ENCODE peak calls at places on chromosomes 1 and 21, in six cellular contexts. T is brain microvascular endothelial cell, I is choroid plexus epithelial cell, M is HFF-Myc, A is left lung, U is heart right ventricle. D is an unnamed sample.

GRCh38 chr21:33552999-33553598 is 10.3 kb downstream of the SON start:
- DNase-seq in U (no peak), T (no peak), A (no peak), I (no peak), M (no peak), D (no peak)

GRCh38 chr1:56572334-56573050 is 6.9 kb downstream of the PLPP3 start:
- DNase-seq in M (no peak), T (no peak), U (no peak), I (no peak), A (no peak), D (no peak)

GRCh38 chr21:17779486-17779885 is 39.7 kb downstream of the C21orf91 start:
- DNase-seq in U (no peak), I (no peak), A (no peak), T (no peak), M (no peak), D (no peak)

GRCh38 chr21:33655591-33656221 is 13.4 kb downstream of the ITSN1 start:
- DNase-seq in T (peak; percentile 85), A (no peak), M (peak; percentile 63), U (no peak), I (peak; percentile 96), D (no peak)

GRCh38 chr1:201144701-201145100 is 9.6 kb downstream of the TMEM9 start:
- DNase-seq in U (no peak), T (no peak), M (no peak), I (no peak), A (no peak), D (no peak)

GRCh38 chr1:205963352-205963751 is 20.1 kb upstream of the SLC26A9 start:
- DNase-seq in A (no peak), T (peak; percentile 43), I (peak; percentile 18), U (no peak), M (no peak), D (no peak)

GRCh38 chr1:203521812-203522211 is 27.9 kb downstream of the OPTC start:
- DNase-seq in A (no peak), I (no peak), M (no peak), T (no peak), U (no peak), D (no peak)

GRCh38 chr1:20371411-20371810 is 80.7 kb downstream of the VWA5B1 start:
- DNase-seq in T (no peak), U (no peak), I (peak; percentile 23), A (no peak), M (no peak), D (no peak)

GRCh38 chr1:175152006-175152652 is 40.4 kb downstream of the KIAA0040 start:
- DNase-seq in I (peak; percentile 59), U (peak; percentile 38), A (peak; percentile 49), M (no peak), T (peak; percentile 22), D (no peak)

GRCh38 chr1:206685749-206686485 is 1.2 kb downstream of the MAPKAPK2 start:
- DNase-seq in A (peak; percentile 66), U (peak; percentile 65), T (peak; percentile 57), I (peak; percentile 77), M (no peak), D (no peak)

DNA sequence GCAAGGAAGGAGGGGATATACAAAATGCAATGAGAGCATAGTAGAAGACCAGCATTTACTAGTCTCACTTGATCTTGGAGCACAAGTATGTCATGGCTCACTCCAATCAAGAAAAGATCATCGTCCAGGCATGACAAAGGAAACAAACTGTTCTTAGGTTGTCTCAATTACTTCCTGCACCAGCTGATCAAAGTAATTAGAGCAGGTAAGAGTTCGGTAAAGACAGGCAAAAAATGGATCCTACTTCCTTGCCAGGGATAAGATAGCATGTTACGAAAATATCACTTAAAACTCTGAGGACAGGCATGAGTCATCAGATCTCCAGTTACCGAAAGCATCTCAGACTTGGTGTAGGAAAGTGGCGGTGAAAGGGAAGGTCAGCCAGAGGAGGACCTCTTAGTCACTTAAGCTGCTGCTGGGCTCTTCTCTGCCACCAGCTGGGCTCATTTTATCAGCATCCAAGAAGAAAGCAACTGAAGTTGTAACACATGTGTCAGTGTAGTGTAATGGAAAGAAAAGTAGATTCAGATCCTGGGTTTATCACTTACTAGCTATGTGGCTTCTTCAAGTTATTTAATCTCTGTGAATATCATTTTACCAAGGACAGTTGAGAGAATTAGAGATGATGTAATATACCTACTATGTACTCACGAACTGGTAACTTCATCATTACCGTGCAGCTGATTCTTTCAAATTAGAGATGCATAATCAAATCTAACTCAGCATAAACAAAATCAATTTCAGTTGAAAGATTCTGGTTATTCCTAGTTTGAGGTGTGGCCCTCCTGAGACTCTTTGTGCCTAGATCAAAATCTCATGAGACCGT is 46.8 kb downstream of the XCL1 start:
- DNase-seq in A (no peak), T (peak; percentile 93), U (no peak), M (peak; percentile 56), I (peak; percentile 77), D (no peak)
- TF ChIP-seq CTCF in A (no peak), T (peak; percentile 48), U (no peak), M (no peak), I (no peak), D (no peak)

DNA sequence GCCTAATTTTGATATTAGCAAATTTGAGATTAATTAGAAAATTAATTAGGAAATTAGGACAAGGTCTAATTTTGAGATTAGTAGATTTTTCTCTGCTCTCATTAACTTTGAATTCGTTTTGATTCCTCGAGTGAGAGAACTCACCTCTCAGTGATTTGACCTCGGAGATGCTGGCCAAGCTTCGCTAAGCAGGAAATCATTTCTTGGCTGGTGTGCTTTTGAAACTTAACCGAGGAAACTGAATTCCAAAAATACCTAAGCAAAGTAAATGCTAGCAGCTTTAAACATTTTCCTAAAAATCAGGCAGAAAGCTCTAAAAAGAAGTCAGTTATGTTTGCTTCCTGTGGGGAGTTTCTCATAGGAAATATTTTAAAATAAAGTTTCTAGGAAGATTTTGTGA is 34.9 kb downstream of the CDC14A start:
- DNase-seq in T (peak; percentile 11), I (peak; percentile 74), M (no peak), U (no peak), A (no peak), D (no peak)
- H3K4me3 ChIP-seq in T (no peak overlapping the region), I (no peak overlapping the region), M (no peak overlapping the region), U (peak overlapping the region; percentile 16), A (no peak overlapping the region), D (no peak overlapping the region)

DNA sequence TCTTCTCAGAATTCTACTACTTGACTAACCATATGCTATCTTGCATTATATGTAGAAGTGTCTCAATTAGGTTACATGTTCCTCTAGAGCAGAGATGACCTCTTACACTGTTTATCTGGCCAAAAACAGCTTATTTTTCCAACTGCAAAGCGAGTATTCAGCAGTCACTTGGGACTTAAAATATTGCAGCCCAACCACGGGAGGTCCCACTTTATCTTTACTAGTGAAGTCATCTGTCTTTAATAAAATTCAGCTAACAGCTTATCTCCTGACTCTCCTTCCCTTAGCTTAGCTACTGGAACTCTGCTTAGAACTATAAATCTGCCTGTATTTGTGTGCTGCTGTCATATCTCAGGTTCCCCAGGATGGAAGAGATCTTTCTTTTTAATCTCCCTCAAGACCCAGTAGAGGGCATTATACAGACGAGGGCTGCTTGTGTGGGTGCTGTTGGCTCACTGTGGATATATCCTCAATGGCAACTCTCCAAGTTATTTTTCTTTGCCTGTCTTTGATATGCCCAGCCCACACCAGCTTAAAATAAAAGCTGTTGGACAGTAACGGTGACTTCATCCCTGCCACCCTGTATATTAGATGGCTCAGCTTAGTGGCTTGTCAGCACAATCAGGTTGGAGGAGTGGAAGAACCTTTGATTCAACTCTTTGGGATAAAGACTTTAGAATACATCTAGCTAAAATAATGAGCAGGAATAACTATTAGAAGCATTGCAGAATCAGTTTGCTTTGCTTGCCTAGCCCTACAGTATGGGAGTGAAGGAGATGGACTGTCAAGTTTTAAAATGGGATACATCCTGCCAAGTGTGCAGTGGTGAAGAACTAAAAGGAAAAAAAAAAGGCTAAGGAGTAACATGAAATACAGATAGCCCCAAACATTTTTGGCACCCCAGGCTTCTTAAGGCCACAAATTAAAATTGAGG is 9.6 kb downstream of the ENSA start:
- DNase-seq in U (no peak), T (peak; percentile 62), I (peak; percentile 80), A (peak; percentile 42), M (peak; percentile 65), D (no peak)
- TF ChIP-seq CTCF in U (no peak), T (peak; percentile 64), I (peak; percentile 51), A (no peak), M (peak; percentile 33), D (peak; percentile 6)

DNA sequence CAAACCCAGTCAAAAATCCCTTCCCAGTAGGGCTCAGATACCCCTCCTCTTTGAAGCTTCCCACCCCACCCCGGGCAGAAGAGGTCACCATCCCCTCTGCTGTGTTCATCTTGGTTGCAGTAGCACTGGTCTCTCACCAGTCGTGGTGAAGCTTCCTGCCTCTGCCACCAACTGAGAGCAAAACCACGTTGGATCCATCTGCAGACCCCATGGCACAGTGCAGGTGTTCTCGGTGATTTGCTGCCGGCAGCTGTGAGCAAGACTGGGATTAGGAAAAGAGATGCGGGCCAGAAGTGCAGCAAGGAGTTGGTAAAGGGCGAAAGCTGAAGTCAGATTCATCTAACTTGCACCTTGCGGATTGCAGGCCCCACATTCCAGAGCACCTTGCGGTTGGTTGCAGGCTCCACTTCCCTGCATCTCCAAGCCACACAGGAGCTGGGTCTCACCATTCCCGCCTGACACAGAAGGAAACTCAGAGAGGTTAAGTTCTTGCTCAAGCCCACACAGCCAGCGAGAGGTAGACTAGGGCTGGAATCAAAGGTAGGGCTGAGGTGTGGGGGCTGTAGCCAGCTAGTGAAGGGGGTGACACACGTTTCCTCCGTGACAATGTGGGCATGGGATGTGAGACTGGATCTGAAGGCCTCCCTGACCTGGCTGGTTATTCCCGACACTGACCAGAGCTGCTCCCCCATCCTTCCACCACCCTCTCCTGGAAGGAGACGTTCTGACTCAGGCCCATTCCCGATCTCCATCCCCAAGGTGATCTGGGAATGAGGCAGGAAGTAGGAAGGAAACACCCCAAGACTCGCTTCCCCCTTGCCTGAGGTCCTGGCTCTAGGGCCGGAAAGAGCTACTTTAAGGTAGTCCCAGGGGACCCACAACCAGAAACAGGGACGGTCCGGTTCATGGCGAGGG is 3.3 kb upstream of the FAM110D start:
- DNase-seq in I (no peak), A (no peak), T (no peak), M (no peak), U (no peak), D (no peak)
- H3K4me3 ChIP-seq in I (no peak overlapping the region), A (no peak overlapping the region), T (no peak overlapping the region), M (no peak overlapping the region), U (peak overlapping the region; percentile 45), D (no peak overlapping the region)

GRCh38 chr1:15603050-15603965 is 13.9 kb upstream of the DDI2 start:
- DNase-seq in A (peak; percentile 98), U (peak; percentile 97), T (peak; percentile 96), I (peak; percentile 98), M (peak; percentile 86), D (peak; percentile 86)

GRCh38 chr1:15595809-15596730 is 11.2 kb upstream of the AGMAT start:
- DNase-seq in U (no peak), A (no peak), M (no peak), I (no peak), T (no peak), D (no peak)

DNA sequence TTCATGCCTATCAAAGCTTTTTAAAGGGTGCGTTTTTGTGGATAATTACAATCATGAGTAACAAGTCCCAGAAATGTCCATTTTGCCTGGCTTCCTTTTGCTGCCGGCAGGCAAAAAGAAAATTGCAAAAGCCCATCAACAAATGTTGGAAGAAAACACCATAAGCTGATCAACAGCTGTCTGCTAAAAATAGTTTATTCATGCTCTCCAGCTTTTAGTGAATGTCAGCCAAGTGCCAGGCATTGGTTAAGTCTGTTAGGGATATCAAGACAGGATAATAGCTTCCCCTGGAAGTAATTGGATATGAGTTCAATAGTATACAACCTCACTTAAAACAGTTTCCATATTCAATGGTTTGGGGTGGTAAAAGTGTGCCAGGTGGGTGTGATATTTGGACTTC is 13.6 kb upstream of the AGMAT start:
- DNase-seq in A (no peak), M (no peak), U (no peak), T (no peak), I (no peak), D (no peak)
- TF ChIP-seq CTCF in A (no peak), M (no peak), U (no peak), T (no peak), I (no peak), D (no peak)

D was measured in GM12864.